ENCODE peak calls at places on chromosomes 6 and 20, in four cellular contexts. F is foreskin fibroblast, I is ovary, C is astrocyte of the spinal cord. S is an unnamed sample.

GRCh38 chr6:18405477-18406293 is 18.5 kb downstream of the RNF144B start:
- DNase-seq in C (peak; percentile 95), I (no peak), F (peak; percentile 95), S (no peak)

GRCh38 chr6:165146456-165146855 is 162.9 kb downstream of the C6orf118 start:
- DNase-seq in I (no peak), F (no peak), C (no peak), S (no peak)

GRCh38 chr20:53621482-53622246 is 28.0 kb upstream of the ZNF217 start:
- DNase-seq in C (peak; percentile 59), F (peak; percentile 91), I (peak; percentile 77), S (peak; percentile 77)

GRCh38 chr6:50791900-50792508 is 26.7 kb upstream of the TFAP2B start:
- DNase-seq in I (no peak), F (peak; percentile 1), C (peak; percentile 13), S (no peak)

GRCh38 chr20:11769825-11770224 is 147.9 kb upstream of the BTBD3 start:
- DNase-seq in C (no peak), I (no peak), F (no peak), S (no peak)

GRCh38 chr20:56690531-56691175 is 61.5 kb downstream of the TFAP2C start:
- DNase-seq in C (no peak), I (no peak), F (no peak), S (no peak)

GRCh38 chr6:52077961-52078613 is 9.3 kb downstream of the PKHD1 start:
- DNase-seq in F (no peak), I (no peak), C (no peak), S (no peak)

GRCh38 chr6:163127587-163127986 is 286.9 kb upstream of the QKI start:
- DNase-seq in I (no peak), F (no peak), C (no peak), S (no peak)

GRCh38 chr6:159996626-159997497 is 28.0 kb downstream of the IGF2R start:
- DNase-seq in C (no peak), I (no peak), F (no peak), S (no peak)

GRCh38 chr20:13274311-13274965 is 53.4 kb downstream of the ISM1 start:
- DNase-seq in F (no peak), C (no peak), I (no peak), S (no peak)

GRCh38 chr6:117829594-117830319 is 77.3 kb upstream of the SLC35F1 start:
- DNase-seq in C (peak; percentile 51), F (peak; percentile 2), I (no peak), S (no peak)

GRCh38 chr6:7891098-7891872 is 19.3 kb downstream of the TXNDC5 start:
- DNase-seq in C (no peak), I (no peak), F (no peak), S (peak; percentile 88)

GRCh38 chr20:50092436-50092835 is 20.5 kb downstream of the UBE2V1 start:
- DNase-seq in F (no peak), C (no peak), I (no peak), S (no peak)

GRCh38 chr6:54681267-54681666 is 165.3 kb upstream of the FAM83B start:
- DNase-seq in I (no peak), F (no peak), C (no peak), S (no peak)

GRCh38 chr6:36364669-36365479 is 22.6 kb downstream of the ETV7 start:
- DNase-seq in I (no peak), F (no peak), C (no peak), S (no peak)

GRCh38 chr6:104596091-104596490 is 263.6 kb downstream of the HACE1 start:
- DNase-seq in F (no peak), I (no peak), C (no peak), S (no peak)

GRCh38 chr6:2054516-2055067 is 190.8 kb downstream of the GMDS start:
- DNase-seq in C (no peak), F (peak; percentile 32), I (no peak), S (no peak)

GRCh38 chr6:1027795-1028569 is 283.9 kb upstream of the FOXQ1 start:
- DNase-seq in I (no peak), C (peak; percentile 68), F (peak; percentile 66), S (no peak)

GRCh38 chr6:13260116-13260598 is 68.2 kb downstream of the TBC1D7 start:
- DNase-seq in I (no peak), F (no peak), C (no peak), S (no peak)

GRCh38 chr6:161561938-161562337 is 288.1 kb upstream of the AGPAT4 start:
- DNase-seq in I (no peak), F (no peak), C (no peak), S (no peak)

GRCh38 chr6:109834595-109835437 is 143.3 kb upstream of the GPR6 start:
- DNase-seq in F (peak; percentile 17), C (no peak), I (no peak), S (no peak)

GRCh38 chr6:94548211-94548610 is 1029.1 kb upstream of the MANEA start:
- DNase-seq in C (no peak), I (no peak), F (no peak), S (no peak)

GRCh38 chr20:24701668-24702067 is 232.2 kb downstream of the SYNDIG1 start:
- DNase-seq in I (no peak), F (no peak), C (no peak), S (no peak)

GRCh38 chr6:34074064-34074739 is 71.7 kb downstream of the GRM4 start:
- DNase-seq in C (no peak), F (no peak), I (no peak), S (no peak)

GRCh38 chr20:37223053-37223452 is 38.6 kb downstream of the GHRH start:
- DNase-seq in I (no peak), C (peak; percentile 83), F (peak; percentile 95), S (no peak)

GRCh38 chr20:54148947-54149764 is 24.6 kb downstream of the CYP24A1 start:
- DNase-seq in I (no peak), C (no peak), F (no peak), S (no peak)

GRCh38 chr20:56558968-56559367 is 25.9 kb downstream of the FAM209B start:
- DNase-seq in I (no peak), F (no peak), C (no peak), S (no peak)

GRCh38 chr20:47455133-47456040 is 46.3 kb upstream of the NCOA3 start:
- DNase-seq in I (no peak), F (peak; percentile 32), C (no peak), S (no peak)

GRCh38 chr6:144590540-144590939 is 305.4 kb downstream of the UTRN start:
- DNase-seq in I (no peak), F (no peak), C (no peak), S (no peak)

GRCh38 chr20:47674145-47674544 is 111.1 kb downstream of the SULF2 start:
- DNase-seq in I (no peak), C (no peak), F (no peak), S (no peak)

GRCh38 chr6:27669798-27670301 is 196.9 kb upstream of the ZNF184 start:
- DNase-seq in C (no peak), F (no peak), I (peak; percentile 23), S (no peak)

GRCh38 chr20:49501917-49502316 is 19.4 kb upstream of the KCNB1 start:
- DNase-seq in C (peak; percentile 17), I (no peak), F (peak; percentile 17), S (no peak)

DNA sequence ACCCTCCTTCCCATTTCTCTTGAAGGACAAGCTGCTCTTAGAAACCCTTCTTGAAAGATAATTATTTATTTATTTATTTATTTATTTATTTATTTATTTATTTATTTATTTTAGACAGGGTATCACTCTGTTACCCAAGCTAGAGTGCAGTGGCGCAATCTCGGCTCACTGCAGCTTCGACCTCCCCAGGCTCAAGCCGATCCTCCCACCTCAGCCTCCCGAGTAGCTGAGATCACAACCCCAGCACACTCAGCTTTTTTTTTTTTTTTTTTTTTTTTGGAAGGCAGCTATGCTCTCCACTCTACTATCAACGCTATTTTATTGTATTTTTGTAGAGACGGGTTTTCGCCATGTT is 1.2 kb upstream of the HEBP2 start:
- DNase-seq in F (no peak), C (no peak), I (no peak), S (no peak)
- H3K4me3 ChIP-seq in F (peak overlapping the region; percentile 72), C (no peak overlapping the region), I (peak overlapping the region; percentile 95), S (no peak overlapping the region)

GRCh38 chr6:127514396-127515227 is 4.5 kb downstream of the MTCL3 start:
- DNase-seq in C (peak; percentile 60), F (peak; percentile 77), I (no peak), S (peak; percentile 74)

GRCh38 chr6:127516676-127517273 is 2.4 kb downstream of the MTCL3 start:
- DNase-seq in C (peak; percentile 73), I (no peak), F (peak; percentile 77), S (no peak)

GRCh38 chr6:127515234-127515793 is 3.8 kb downstream of the MTCL3 start:
- DNase-seq in F (peak; percentile 68), I (peak; percentile 15), C (no peak), S (no peak)

GRCh38 chr6:127517698-127518097 is 1.4 kb downstream of the MTCL3 start:
- DNase-seq in F (no peak), C (no peak), I (no peak), S (no peak)

DNA sequence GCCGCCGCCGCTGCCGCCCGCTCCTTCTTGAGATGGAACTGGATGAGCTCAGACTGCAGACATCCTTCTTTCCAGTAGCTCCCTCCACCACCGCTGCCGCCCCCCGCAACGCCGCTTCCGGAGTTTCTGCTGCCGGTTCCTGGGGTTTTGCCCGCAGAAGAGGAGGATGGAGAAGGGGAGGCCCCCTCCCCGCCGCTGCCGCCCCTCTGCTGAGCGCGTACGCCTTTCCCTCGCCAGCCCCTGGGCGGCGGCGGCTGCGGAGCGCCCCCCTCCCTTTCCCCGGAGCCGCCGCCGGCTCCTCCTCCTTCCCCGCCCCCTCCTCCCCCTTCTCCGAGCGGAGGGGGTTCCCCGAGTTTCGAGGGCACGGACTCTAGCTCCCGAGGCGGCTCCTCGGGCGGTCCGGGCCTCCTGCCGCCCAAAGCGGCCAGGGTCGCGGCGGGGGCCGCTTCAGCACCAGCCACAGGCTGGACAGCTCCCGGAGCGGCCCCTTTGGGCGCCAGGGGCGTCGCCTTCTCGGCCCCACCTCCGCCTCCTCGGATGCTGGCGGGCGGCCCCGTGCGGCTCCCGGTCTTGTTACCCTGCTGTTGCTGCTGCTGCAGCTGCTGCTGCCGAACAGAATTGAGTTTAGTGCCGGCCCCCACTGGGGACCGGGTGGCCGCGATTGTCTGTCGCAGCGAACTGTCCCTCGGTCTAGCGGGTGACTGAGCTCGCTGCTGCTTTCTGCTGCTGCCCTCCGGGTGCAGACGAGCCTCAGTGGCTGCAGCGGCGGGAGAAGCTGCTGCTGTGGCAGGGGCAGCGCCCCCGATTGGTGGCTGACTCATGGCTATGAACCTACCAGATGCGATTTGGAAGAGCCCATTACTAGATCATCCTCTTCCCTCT is 3.1 kb downstream of the MTCL3 start:
- DNase-seq in C (peak; percentile 81), I (peak; percentile 63), F (peak; percentile 86), S (peak; percentile 86)
- H3K4me3 ChIP-seq in C (peak overlapping the region; percentile 62), I (peak overlapping the region; percentile 60), F (peak overlapping the region; percentile 64), S (peak overlapping the region; percentile 65)

GRCh38 chr20:31606678-31606927 is 1.5 kb downstream of the ID1 start:
- DNase-seq in I (no peak), C (peak; percentile 33), F (no peak), S (no peak)
- H3K4me3 ChIP-seq in I (peak overlapping the region; percentile 41), C (peak overlapping the region; percentile 98), F (peak overlapping the region; percentile 73), S (peak overlapping the region; percentile 64)

DNA sequence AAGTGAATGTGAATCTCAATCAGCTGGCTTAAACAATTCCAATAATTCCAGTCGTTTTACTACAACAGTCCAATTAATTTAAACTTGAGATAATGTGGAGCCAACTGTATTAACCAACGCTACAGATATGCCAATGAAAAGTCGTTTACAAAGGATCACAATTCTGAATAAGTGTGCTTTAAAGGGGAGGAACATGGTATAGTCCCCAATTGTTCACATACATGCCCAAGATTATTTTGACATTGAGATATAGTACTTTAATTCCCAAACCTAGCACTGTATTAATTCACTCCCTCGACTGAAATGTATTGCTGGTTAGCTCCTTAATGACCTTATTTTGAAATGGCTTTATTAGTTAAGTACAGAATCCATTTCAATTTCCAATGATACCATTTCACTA is 2.5 kb downstream of the AKIRIN2 start:
- DNase-seq in F (no peak), C (no peak), I (no peak), S (no peak)
- H3K4me3 ChIP-seq in F (peak overlapping the region; percentile 96), C (peak overlapping the region; percentile 90), I (peak overlapping the region; percentile 89), S (peak overlapping the region; percentile 73)

S was measured in right cardiac atrium.